ENCODE peak calls at places on chromosome 18, in four cellular contexts. O is CD14-positive monocyte; H is sigmoid colon; I is CD4-positive, alpha-beta T cell. V is an unnamed sample.

GRCh38 chr18:62329676-62330454 is 4.8 kb downstream of the TNFRSF11A start:
- DNase-seq in O (no peak), H (no peak), I (no peak), V (no peak)

GRCh38 chr18:73741946-73742345 is 405.7 kb downstream of the FBXO15 start:
- DNase-seq in O (no peak), H (no peak), I (no peak), V (no peak)

GRCh38 chr18:30481871-30482270 is 560.7 kb downstream of the DSC3 start:
- DNase-seq in O (no peak), H (no peak), I (no peak), V (no peak)

GRCh38 chr18:40570615-40571014 is 1384.4 kb upstream of the PIK3C3 start:
- DNase-seq in O (no peak), H (no peak), I (no peak), V (no peak)

GRCh38 chr18:702957-703659 is 9.3 kb downstream of the ENOSF1 start:
- DNase-seq in O (peak), H (no peak), I (no peak), V (no peak)

GRCh38 chr18:3153107-3153704 is 66.6 kb downstream of the MYOM1 start:
- DNase-seq in O (no peak), H (no peak), I (no peak), V (no peak)

GRCh38 chr18:23703057-23703986 is 14.1 kb downstream of the LAMA3 start:
- DNase-seq in O (no peak), H (no peak), I (no peak), V (no peak)

GRCh38 chr18:74230922-74231714 is 60.6 kb downstream of the CYB5A start:
- DNase-seq in O (no peak), H (no peak), I (no peak), V (no peak)

GRCh38 chr18:75041586-75041985 is 167.4 kb downstream of the PTGR3 start:
- DNase-seq in O (no peak), H (no peak), I (no peak), V (no peak)

GRCh38 chr18:24009651-24010333 is 4.8 kb upstream of the TTC39C start:
- DNase-seq in O (no peak), H (no peak), I (no peak), V (no peak)

GRCh38 chr18:12766986-12767433 is 64.2 kb downstream of the PSMG2 start:
- DNase-seq in O (peak), H (no peak), I (no peak), V (no peak)

GRCh38 chr18:13233746-13234527 is 15.4 kb downstream of the LDLRAD4 start:
- DNase-seq in O (no peak), H (no peak), I (no peak), V (no peak)

GRCh38 chr18:31793531-31793930 is 32.9 kb upstream of the SLC25A52 start:
- DNase-seq in O (no peak), H (no peak), I (no peak), V (no peak)

GRCh38 chr18:13439475-13439874 is 220.9 kb downstream of the LDLRAD4 start:
- DNase-seq in O (no peak), H (peak), I (no peak), V (no peak)

GRCh38 chr18:22214731-22215528 is 45.5 kb downstream of the GATA6 start:
- DNase-seq in O (no peak), H (no peak), I (no peak), V (no peak)

GRCh38 chr18:5768454-5768853 is 126.9 kb downstream of the TMEM200C start:
- DNase-seq in O (no peak), H (no peak), I (no peak), V (no peak)

GRCh38 chr18:76496200-76496890 is 1.3 kb upstream of the ZNF516 start:
- DNase-seq in O (peak), H (peak), I (no peak), V (no peak)

GRCh38 chr18:48470484-48471180 is 61.4 kb upstream of the ZBTB7C start:
- DNase-seq in O (no peak), H (no peak), I (no peak), V (no peak)

GRCh38 chr18:56984731-56985130 is 162.2 kb upstream of the BOD1L2 start:
- DNase-seq in O (no peak), H (no peak), I (no peak), V (no peak)

GRCh38 chr18:34710430-34711386 is 610 bp downstream of the DTNA start:
- DNase-seq in O (no peak), H (no peak), I (no peak), V (no peak)

GRCh38 chr18:42069036-42069435 is 114.0 kb downstream of the PIK3C3 start:
- DNase-seq in O (no peak), H (no peak), I (no peak), V (no peak)

GRCh38 chr18:62566199-62566598 is 43.4 kb downstream of the ZCCHC2 start:
- DNase-seq in O (peak), H (no peak), I (no peak), V (no peak)

DNA sequence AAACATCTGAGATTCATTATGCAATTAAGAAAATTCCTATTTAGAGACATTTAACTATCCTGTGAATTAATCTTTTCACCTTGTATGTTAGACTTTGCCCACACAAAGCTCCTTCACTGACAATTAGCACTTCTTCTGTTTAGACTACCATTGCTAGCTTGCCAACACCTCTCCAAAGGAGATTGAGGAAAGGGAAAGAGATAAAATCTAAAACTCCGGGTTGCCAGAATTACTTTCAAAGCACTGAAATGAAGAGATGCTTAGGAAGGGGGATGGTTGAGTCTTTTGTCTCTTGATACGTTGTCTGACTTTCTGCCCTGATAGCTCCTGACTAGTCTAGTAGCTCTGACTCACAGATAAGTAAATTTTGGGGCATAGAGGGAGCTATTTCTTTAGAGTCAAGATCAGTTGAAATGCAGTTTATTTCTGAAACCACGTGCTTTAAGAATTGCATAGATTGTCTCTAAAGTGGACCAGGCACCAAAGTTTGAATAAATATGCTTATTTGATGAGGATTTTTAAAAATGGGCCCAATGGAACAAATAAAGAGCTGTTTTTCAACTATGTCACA is 74.1 kb upstream of the DSEL start:
- DNase-seq in O (no peak), H (no peak), I (no peak), V (no peak)
- TF ChIP-seq CTCF in O (no peak), H (no peak), I (no peak), V (no peak)

GRCh38 chr18:55343396-55344073 is 244.5 kb downstream of the TCF4 start:
- DNase-seq in O (no peak), H (no peak), I (no peak), V (no peak)
- TF ChIP-seq CTCF in O (peak), H (peak), I (no peak), V (no peak)

DNA sequence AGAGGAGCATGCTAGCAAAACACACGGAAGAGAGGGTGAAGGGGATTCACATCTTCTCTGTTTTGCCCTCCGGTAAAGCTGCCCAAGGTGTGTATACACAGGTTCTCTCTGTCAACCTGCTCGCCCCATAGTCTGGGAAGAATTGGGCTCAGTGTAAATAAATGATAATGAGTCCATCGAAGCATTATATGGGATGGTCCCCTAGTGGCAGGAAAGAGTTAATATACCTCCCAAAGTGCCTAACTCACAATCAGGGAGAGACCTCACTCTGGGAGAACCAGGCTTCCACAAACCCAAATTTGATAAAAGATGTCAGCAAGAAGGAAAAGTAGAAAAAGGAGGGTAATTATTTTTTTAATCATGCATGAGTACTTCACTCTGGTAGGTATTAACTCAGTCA is 262.2 kb upstream of the ZNF521 start:
- DNase-seq in O (no peak), H (no peak), I (no peak), V (no peak)
- TF ChIP-seq CTCF in O (no peak), H (no peak), I (no peak), V (no peak)

GRCh38 chr18:8704361-8705279 is 736 bp upstream of the MTCL1 start:
- DNase-seq in O (peak), H (peak), I (peak), V (peak)
- TF ChIP-seq CTCF in O (no peak), H (no peak), I (no peak), V (no peak)

GRCh38 chr18:8982416-8983183 is 119.9 kb upstream of the NDUFV2 start:
- DNase-seq in O (no peak), H (no peak), I (no peak), V (no peak)
- TF ChIP-seq CTCF in O (no peak), H (no peak), I (no peak), V (no peak)

GRCh38 chr18:8080092-8080491 is 513.0 kb downstream of the PTPRM start:
- DNase-seq in O (no peak), H (no peak), I (no peak), V (no peak)

GRCh38 chr18:8081872-8082553 is 514.9 kb downstream of the PTPRM start:
- DNase-seq in O (no peak), H (no peak), I (no peak), V (no peak)

GRCh38 chr18:8081267-8081666 is 514.2 kb downstream of the PTPRM start:
- DNase-seq in O (no peak), H (no peak), I (no peak), V (no peak)

GRCh38 chr18:8088626-8089025 is 520.6 kb upstream of the RAB12 start:
- DNase-seq in O (no peak), H (no peak), I (no peak), V (no peak)

DNA sequence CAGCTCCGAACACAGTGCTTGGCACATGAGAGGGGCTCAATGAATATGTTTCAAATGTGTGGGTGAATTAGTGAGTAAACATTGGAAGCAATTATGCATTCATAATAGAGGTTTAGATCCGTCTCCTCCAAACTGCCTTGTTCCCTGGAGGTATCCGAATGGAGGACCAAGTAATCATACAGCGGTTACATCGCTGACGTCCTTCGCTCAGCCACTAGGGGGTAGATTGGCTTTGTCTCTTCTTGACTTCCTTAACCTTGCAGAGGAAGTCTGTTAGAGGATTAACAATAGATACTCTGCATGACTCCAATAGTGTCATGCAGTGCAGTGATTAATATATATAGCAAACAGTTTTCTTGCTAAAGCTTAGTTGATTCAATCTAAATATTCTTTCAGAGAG is 517.0 kb downstream of the PTPRM start:
- DNase-seq in O (no peak), H (no peak), I (no peak), V (no peak)
- TF ChIP-seq CTCF in O (no peak), H (peak), I (no peak), V (no peak)

GRCh38 chr18:49859006-49859359 is 45.6 kb upstream of the ACAA2 start:
- DNase-seq in O (no peak), H (no peak), I (no peak), V (no peak)
- TF ChIP-seq CTCF in O (peak), H (no peak), I (no peak), V (no peak)

DNA sequence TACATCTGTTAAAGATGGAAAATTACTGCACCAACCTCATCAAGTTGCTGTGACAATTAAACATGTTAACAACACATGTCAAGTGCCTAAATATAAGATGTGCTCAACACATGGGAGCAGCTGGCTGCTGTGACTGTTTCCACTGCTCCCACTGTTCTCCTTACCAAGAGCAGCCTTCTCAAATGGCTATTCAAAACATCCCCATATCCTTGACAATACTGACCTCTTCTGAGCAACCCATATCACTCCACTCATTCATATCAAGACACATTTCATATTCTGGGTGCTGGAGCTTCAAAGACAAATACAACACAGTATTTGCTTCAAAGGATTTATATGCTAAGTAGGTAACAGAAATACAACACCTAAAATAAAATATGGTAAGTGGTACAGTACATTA is 60.3 kb downstream of the PIAS2 start:
- DNase-seq in O (no peak), H (no peak), I (no peak), V (no peak)
- TF ChIP-seq CTCF in O (no peak), H (no peak), I (no peak), V (no peak)

DNA sequence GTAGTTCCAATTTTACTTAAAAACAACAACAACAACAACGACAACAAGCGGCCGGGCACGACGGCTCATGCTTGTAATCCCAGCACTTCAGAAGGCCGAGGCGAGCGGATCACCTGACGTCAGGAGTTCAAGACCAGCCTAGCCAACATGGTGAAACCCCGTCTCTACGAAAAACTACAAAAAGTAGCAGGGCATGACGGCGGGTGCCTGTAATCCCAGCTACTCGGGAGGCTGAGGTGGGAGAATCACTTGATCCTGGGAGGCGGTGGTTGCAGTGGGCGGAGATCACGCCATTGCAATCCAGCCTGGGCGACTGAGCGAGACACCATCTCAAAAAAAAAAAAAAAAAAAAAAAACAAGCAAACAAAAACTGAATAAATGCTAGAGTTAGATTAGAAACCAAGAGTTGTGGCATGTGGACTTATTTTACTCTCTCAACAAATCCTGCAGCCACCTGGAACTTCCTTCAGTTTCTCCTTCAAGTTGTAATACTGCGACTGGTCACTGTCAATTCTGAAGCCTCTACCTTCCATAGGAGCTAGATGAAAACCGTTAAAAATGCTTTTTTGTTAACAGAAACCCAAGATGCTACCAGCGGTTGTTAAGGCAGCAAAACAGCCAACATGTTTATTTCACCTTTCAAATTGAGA is 1.3 kb downstream of the ATP5F1A start:
- DNase-seq in O (no peak), H (no peak), I (no peak), V (no peak)
- TF ChIP-seq CTCF in O (no peak), H (no peak), I (no peak), V (no peak)

V was measured in omental fat pad.